ENCODE peak calls at places on chromosomes 4 and X, in ten cellular contexts. F, T, A, L, H, I, Y, Z, P and O are unnamed samples.

GRCh38 chr4:186032259-186032658 is 36.7 kb upstream of the TLR3 start:
- DNase-seq in I (no peak), P (no peak), F (peak; percentile 61), H (peak; percentile 29), L (no peak), Y (no peak), Z (no peak), A (no peak), T (no peak), O (no peak)

GRCh38 chrX:508163-508562 is 121.5 kb upstream of the PPP2R3B start:
- DNase-seq in A (no peak), P (no peak), F (peak; percentile 20), Z (no peak), L (no peak), T (no peak), I (peak; percentile 33), H (no peak), Y (no peak), O (no peak)

GRCh38 chrX:124634363-124634762 is 288.0 kb downstream of the SH2D1A start:
- DNase-seq in T (no peak), Z (no peak), H (no peak), P (no peak), A (no peak), I (no peak), Y (no peak), L (no peak), F (no peak), O (no peak)

GRCh38 chr4:103207673-103208072 is 9.5 kb upstream of the CENPE start:
- DNase-seq in F (peak; percentile 72), P (no peak), Y (no peak), A (no peak), Z (no peak), H (peak; percentile 20), L (no peak), T (no peak), I (no peak), O (peak; percentile 17)

GRCh38 chr4:169412046-169412445 is 141.3 kb upstream of the SH3RF1 start:
- DNase-seq in Y (no peak), H (no peak), A (no peak), P (no peak), Z (no peak), T (no peak), I (no peak), L (no peak), F (no peak), O (no peak)

GRCh38 chrX:15930585-15930984 is 76.0 kb upstream of the AP1S2 start:
- DNase-seq in A (no peak), L (no peak), F (no peak), T (peak; percentile 16), P (peak; percentile 57), Z (no peak), Y (peak; percentile 62), I (no peak), H (peak; percentile 29), O (no peak)

GRCh38 chr4:94957030-94957429 is 199.3 kb downstream of the BMPR1B start:
- DNase-seq in Y (no peak), T (no peak), L (no peak), A (no peak), H (peak; percentile 7), F (peak; percentile 63), I (no peak), Z (no peak), P (no peak), O (no peak)

GRCh38 chrX:136694491-136695087 is 46.6 kb downstream of the CD40LG start:
- DNase-seq in T (peak; percentile 15), L (no peak), I (no peak), A (no peak), Y (peak; percentile 57), Z (no peak), P (peak; percentile 65), F (peak; percentile 50), H (peak; percentile 55), O (no peak)

GRCh38 chrX:153394595-153394994 is 6.6 kb downstream of the PNMA6E start:
- DNase-seq in H (no peak), Y (no peak), T (no peak), P (no peak), A (no peak), Z (no peak), L (no peak), F (no peak), I (no peak), O (no peak)

DNA sequence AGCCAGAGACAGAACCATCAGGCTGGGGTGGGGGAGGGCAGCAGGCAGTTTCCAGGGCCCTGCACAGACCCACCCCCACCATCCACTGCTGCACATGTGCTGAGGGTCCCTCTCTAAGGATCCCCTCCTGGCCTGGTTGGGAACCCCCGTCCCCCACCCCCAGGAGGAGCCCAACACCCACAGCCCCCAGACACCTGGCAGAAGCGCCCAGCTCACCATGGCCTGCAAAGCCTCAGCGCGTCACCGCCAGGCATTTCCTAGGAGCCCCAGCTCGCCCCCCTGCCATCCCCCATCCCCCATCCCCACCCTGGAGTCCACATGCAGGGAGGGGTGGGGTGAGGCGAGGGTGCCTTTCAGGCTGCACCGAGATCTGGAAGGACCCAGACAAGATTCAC is 9.4 kb downstream of the MXD4 start:
- DNase-seq in I (no peak), L (no peak), H (no peak), A (no peak), Y (no peak), P (no peak), F (no peak), Z (no peak), T (no peak), O (peak; percentile 2)
- TF ChIP-seq CTCF in I (no peak), L (no peak), H (no peak), A (no peak), Y (no peak), P (no peak), F (no peak), Z (no peak), T (no peak), O (no peak)

GRCh38 chr4:76106442-76106841 is 31.9 kb downstream of the ART3 start:
- DNase-seq in Z (no peak), Y (no peak), L (no peak), I (no peak), P (no peak), T (no peak), H (no peak), A (no peak), F (no peak), O (no peak)

GRCh38 chr4:76105652-76106051 is 31.1 kb downstream of the ART3 start:
- DNase-seq in Z (no peak), I (no peak), A (no peak), T (no peak), L (no peak), F (no peak), P (no peak), H (no peak), Y (no peak), O (no peak)

GRCh38 chr4:76108467-76109181 is 34.1 kb downstream of the ART3 start:
- DNase-seq in Z (no peak), I (no peak), Y (no peak), T (no peak), A (no peak), F (no peak), H (no peak), L (no peak), P (peak; percentile 13), O (no peak)
- TF ChIP-seq CTCF in Z (peak; percentile 27), I (no peak), Y (no peak), T (no peak), A (peak; percentile 12), F (peak; percentile 62), H (no peak), L (no peak), P (no peak), O (no peak)

GRCh38 chr4:56435748-56436442 is at the start of gene PAICS:
- DNase-seq in L (peak; percentile 99), I (peak; percentile 96), H (peak; percentile 97), F (peak; percentile 98), P (peak; percentile 94), Z (peak; percentile 99), T (peak; percentile 77), Y (peak; percentile 95), A (peak; percentile 76), O (peak; percentile 99)

GRCh38 chr4:56430203-56430602 is 5.2 kb downstream of the PPAT start:
- DNase-seq in I (no peak), F (no peak), A (no peak), L (no peak), Y (no peak), P (no peak), H (no peak), Z (no peak), T (no peak), O (no peak)

GRCh38 chr4:56434599-56435000 is 815 bp downstream of the PPAT start:
- DNase-seq in I (no peak), L (no peak), A (no peak), F (no peak), H (peak; percentile 82), Z (no peak), Y (peak; percentile 68), P (peak; percentile 54), T (no peak), O (no peak)

GRCh38 chr4:56433280-56433679 is 2.1 kb downstream of the PPAT start:
- DNase-seq in F (no peak), I (no peak), Y (no peak), Z (no peak), T (no peak), P (no peak), A (no peak), L (no peak), H (no peak), O (no peak)

DNA sequence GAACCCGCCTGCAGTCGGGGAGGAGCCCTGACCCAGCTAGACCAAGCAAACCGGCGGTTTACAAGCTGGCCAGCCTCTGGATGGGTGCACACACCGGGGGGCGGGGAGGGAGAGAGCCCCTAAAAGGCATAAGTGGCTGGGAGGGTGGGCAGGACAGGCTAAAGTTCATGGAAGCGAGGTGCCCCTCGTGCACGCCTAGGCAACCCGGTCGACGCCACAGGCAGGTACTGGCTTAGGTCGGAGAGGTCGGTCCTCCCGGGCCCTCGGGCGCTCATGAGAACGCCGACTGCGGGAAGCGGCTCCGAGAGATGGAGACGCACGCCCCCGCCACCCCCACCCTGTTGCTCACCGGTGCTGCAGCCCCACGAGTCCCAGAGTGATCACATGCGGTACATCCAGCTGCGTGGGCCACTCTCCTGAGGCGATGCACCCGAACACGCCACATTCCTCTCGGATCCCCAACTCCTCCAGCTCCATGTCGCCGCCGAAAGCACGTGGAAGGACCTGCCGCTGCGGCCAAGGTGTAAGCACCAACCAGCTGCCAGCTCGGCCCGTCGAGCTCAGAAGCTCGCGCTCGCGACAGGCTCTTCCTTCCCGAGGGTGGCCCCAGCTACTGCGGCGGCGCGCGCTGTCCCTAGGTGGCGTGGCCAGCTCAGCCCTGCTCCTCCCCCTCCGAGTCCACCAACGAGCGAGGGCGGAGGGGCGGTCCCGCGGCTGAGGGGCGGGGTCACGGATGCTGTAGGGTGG is at the start of gene PPAT:
- DNase-seq in T (peak; percentile 89), I (peak; percentile 99), L (peak; percentile 99), F (peak; percentile 99), A (no peak), P (peak; percentile 97), Z (peak; percentile 99), H (peak; percentile 99), Y (peak; percentile 99), O (peak; percentile 99)
- TF ChIP-seq CTCF in T (peak; percentile 10), I (peak; percentile 42), L (no peak), F (peak; percentile 47), A (no peak), P (peak; percentile 4), Z (peak; percentile 37), H (no peak), Y (peak; percentile 10), O (no peak)

GRCh38 chr4:8710416-8710815 is 117.9 kb downstream of the CPZ start:
- DNase-seq in L (no peak), Z (peak; percentile 64), T (no peak), Y (no peak), F (no peak), A (no peak), P (no peak), H (no peak), I (peak; percentile 58), O (no peak)
- TF ChIP-seq CTCF in L (no peak), Z (no peak), T (no peak), Y (no peak), F (no peak), A (no peak), P (no peak), H (no peak), I (no peak), O (no peak)

GRCh38 chr4:64158648-64159326 is 250.5 kb downstream of the TECRL start:
- DNase-seq in I (no peak), Y (peak; percentile 71), A (peak; percentile 32), Z (no peak), H (peak; percentile 78), T (no peak), F (peak; percentile 83), L (no peak), P (peak; percentile 61), O (peak; percentile 61)
- TF ChIP-seq CTCF in I (peak; percentile 80), Y (peak; percentile 69), A (peak; percentile 59), Z (peak; percentile 94), H (peak; percentile 71), T (peak; percentile 50), F (peak; percentile 91), L (peak; percentile 29), P (peak; percentile 68), O (peak; percentile 85)